ENCODE peak calls at places on chromosomes 6 and 20, in nine cellular contexts. One of them, this sample, is unnamed.

GRCh38 chr20:37526238-37526838 is 1.3 kb downstream of the BLCAP start:
- DNase-seq in WTC11: peak
- DNase-seq in A673: peak
- DNase-seq in neural crest cell: no peak
- DNase-seq in left ventricle myocardium inferior: no peak
- DNase-seq in A549: no peak
- DNase-seq in sigmoid colon: no peak
- DNase-seq in cardiac muscle cell: peak
- DNase-seq in foreskin keratinocyte: peak
- DNase-seq in this sample: peak

GRCh38 chr6:110858562-110859214 is 15.9 kb upstream of the AMD1 start:
- DNase-seq in WTC11: no peak
- DNase-seq in A549: no peak
- DNase-seq in left ventricle myocardium inferior: no peak
- DNase-seq in foreskin keratinocyte: no peak
- DNase-seq in A673: no peak
- DNase-seq in neural crest cell: no peak
- DNase-seq in cardiac muscle cell: no peak
- DNase-seq in sigmoid colon: no peak
- DNase-seq in this sample: no peak

GRCh38 chr6:158225767-158226166 is 57.6 kb downstream of the GTF2H5 start:
- DNase-seq in left ventricle myocardium inferior: no peak
- DNase-seq in A673: no peak
- DNase-seq in foreskin keratinocyte: no peak
- DNase-seq in sigmoid colon: no peak
- DNase-seq in neural crest cell: no peak
- DNase-seq in A549: no peak
- DNase-seq in cardiac muscle cell: no peak
- DNase-seq in WTC11: no peak
- DNase-seq in this sample: no peak

GRCh38 chr20:10603971-10604864 is 69.6 kb downstream of the JAG1 start:
- DNase-seq in left ventricle myocardium inferior: peak
- DNase-seq in sigmoid colon: peak
- DNase-seq in A673: no peak
- DNase-seq in WTC11: no peak
- DNase-seq in A549: peak
- DNase-seq in neural crest cell: peak
- DNase-seq in cardiac muscle cell: peak
- DNase-seq in foreskin keratinocyte: peak
- DNase-seq in this sample: peak

GRCh38 chr6:11214438-11214837 is 18.0 kb downstream of the NEDD9 start:
- DNase-seq in sigmoid colon: peak
- DNase-seq in A673: no peak
- DNase-seq in A549: peak
- DNase-seq in neural crest cell: no peak
- DNase-seq in cardiac muscle cell: no peak
- DNase-seq in WTC11: no peak
- DNase-seq in foreskin keratinocyte: no peak
- DNase-seq in left ventricle myocardium inferior: no peak
- DNase-seq in this sample: no peak

GRCh38 chr6:98944598-98945011 is 3.1 kb downstream of the FBXL4 start:
- DNase-seq in A673: peak
- DNase-seq in left ventricle myocardium inferior: no peak
- DNase-seq in neural crest cell: no peak
- DNase-seq in sigmoid colon: no peak
- DNase-seq in WTC11: no peak
- DNase-seq in cardiac muscle cell: peak
- DNase-seq in foreskin keratinocyte: peak
- DNase-seq in A549: peak
- DNase-seq in this sample: no peak

GRCh38 chr6:122389704-122390103 is 9.7 kb upstream of the HSF2 start:
- DNase-seq in A673: no peak
- DNase-seq in left ventricle myocardium inferior: no peak
- DNase-seq in cardiac muscle cell: peak
- DNase-seq in sigmoid colon: no peak
- DNase-seq in neural crest cell: no peak
- DNase-seq in A549: no peak
- DNase-seq in WTC11: no peak
- DNase-seq in foreskin keratinocyte: no peak
- DNase-seq in this sample: no peak

GRCh38 chr20:45337367-45338120 is 10.7 kb downstream of the SDC4 start:
- DNase-seq in cardiac muscle cell: peak
- DNase-seq in A549: peak
- DNase-seq in foreskin keratinocyte: peak
- DNase-seq in WTC11: no peak
- DNase-seq in A673: no peak
- DNase-seq in sigmoid colon: peak
- DNase-seq in neural crest cell: no peak
- DNase-seq in left ventricle myocardium inferior: peak
- DNase-seq in this sample: peak

GRCh38 chr6:11631008-11631407 is 93.5 kb downstream of the TMEM170B start:
- DNase-seq in neural crest cell: no peak
- DNase-seq in A673: no peak
- DNase-seq in cardiac muscle cell: no peak
- DNase-seq in WTC11: no peak
- DNase-seq in foreskin keratinocyte: no peak
- DNase-seq in A549: no peak
- DNase-seq in sigmoid colon: no peak
- DNase-seq in left ventricle myocardium inferior: no peak
- DNase-seq in this sample: no peak

GRCh38 chr6:105726902-105727655 is 324.2 kb upstream of the PREP start:
- DNase-seq in neural crest cell: no peak
- DNase-seq in A549: no peak
- DNase-seq in foreskin keratinocyte: peak
- DNase-seq in A673: no peak
- DNase-seq in cardiac muscle cell: no peak
- DNase-seq in WTC11: no peak
- DNase-seq in sigmoid colon: no peak
- DNase-seq in left ventricle myocardium inferior: no peak
- DNase-seq in this sample: no peak

GRCh38 chr20:21047981-21048380 is 58.2 kb downstream of the LINC00237 start:
- DNase-seq in WTC11: no peak
- DNase-seq in left ventricle myocardium inferior: no peak
- DNase-seq in foreskin keratinocyte: no peak
- DNase-seq in A673: no peak
- DNase-seq in cardiac muscle cell: no peak
- DNase-seq in A549: no peak
- DNase-seq in sigmoid colon: no peak
- DNase-seq in neural crest cell: no peak
- DNase-seq in this sample: no peak

GRCh38 chr20:21052241-21052640 is 53.9 kb downstream of the LINC00237 start:
- DNase-seq in neural crest cell: no peak
- DNase-seq in foreskin keratinocyte: no peak
- DNase-seq in A673: no peak
- DNase-seq in WTC11: no peak
- DNase-seq in cardiac muscle cell: no peak
- DNase-seq in A549: no peak
- DNase-seq in sigmoid colon: no peak
- DNase-seq in left ventricle myocardium inferior: no peak
- DNase-seq in this sample: no peak

GRCh38 chr20:21050710-21051109 is 55.4 kb downstream of the LINC00237 start:
- DNase-seq in A549: no peak
- DNase-seq in A673: no peak
- DNase-seq in sigmoid colon: no peak
- DNase-seq in left ventricle myocardium inferior: no peak
- DNase-seq in foreskin keratinocyte: no peak
- DNase-seq in cardiac muscle cell: no peak
- DNase-seq in WTC11: no peak
- DNase-seq in neural crest cell: no peak
- DNase-seq in this sample: no peak

GRCh38 chr20:21046413-21047070 is 59.6 kb downstream of the LINC00237 start:
- DNase-seq in sigmoid colon: no peak
- DNase-seq in WTC11: no peak
- DNase-seq in cardiac muscle cell: no peak
- DNase-seq in A673: no peak
- DNase-seq in A549: no peak
- DNase-seq in left ventricle myocardium inferior: no peak
- DNase-seq in neural crest cell: no peak
- DNase-seq in foreskin keratinocyte: no peak
- DNase-seq in this sample: no peak

GRCh38 chr20:21048841-21049273 is 57.3 kb downstream of the LINC00237 start:
- DNase-seq in neural crest cell: peak
- DNase-seq in sigmoid colon: no peak
- DNase-seq in left ventricle myocardium inferior: peak
- DNase-seq in WTC11: peak
- DNase-seq in foreskin keratinocyte: no peak
- DNase-seq in A673: peak
- DNase-seq in cardiac muscle cell: peak
- DNase-seq in A549: peak
- DNase-seq in this sample: peak
- TF ChIP-seq CTCF in neural crest cell: peak
- TF ChIP-seq CTCF in sigmoid colon: peak
- TF ChIP-seq CTCF in left ventricle myocardium inferior: peak
- TF ChIP-seq CTCF in WTC11: peak
- TF ChIP-seq CTCF in foreskin keratinocyte: peak
- TF ChIP-seq CTCF in A673: peak
- TF ChIP-seq CTCF in cardiac muscle cell: peak
- TF ChIP-seq CTCF in A549: peak
- TF ChIP-seq CTCF in this sample: no peak

DNA sequence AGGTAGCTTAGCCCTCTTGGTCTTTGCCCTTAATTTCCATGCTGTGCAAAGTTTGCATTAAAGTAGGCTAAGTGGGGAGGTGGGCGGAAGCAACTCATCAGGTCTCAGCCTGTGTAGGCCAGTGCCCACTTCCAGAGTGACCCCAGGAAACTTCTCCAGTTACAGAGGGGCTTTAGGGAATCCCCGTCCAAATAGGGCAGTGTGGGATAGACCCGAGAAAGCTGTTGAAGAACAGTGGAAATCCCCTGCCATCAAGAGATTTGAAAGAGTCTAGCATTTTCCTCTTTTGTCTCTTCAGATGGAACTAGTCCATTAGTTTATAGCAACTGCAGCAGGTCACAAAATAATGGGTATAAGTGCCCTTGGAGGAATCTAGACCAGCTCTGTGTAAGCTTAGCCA is 20.2 kb downstream of the SF3B5 start:
- DNase-seq in WTC11: no peak
- DNase-seq in left ventricle myocardium inferior: no peak
- DNase-seq in neural crest cell: no peak
- DNase-seq in A549: no peak
- DNase-seq in A673: no peak
- DNase-seq in sigmoid colon: no peak
- DNase-seq in foreskin keratinocyte: no peak
- DNase-seq in cardiac muscle cell: no peak
- DNase-seq in this sample: no peak
- TF ChIP-seq CTCF in WTC11: no peak
- TF ChIP-seq CTCF in left ventricle myocardium inferior: no peak
- TF ChIP-seq CTCF in neural crest cell: no peak
- TF ChIP-seq CTCF in A549: no peak
- TF ChIP-seq CTCF in A673: no peak
- TF ChIP-seq CTCF in sigmoid colon: no peak
- TF ChIP-seq CTCF in foreskin keratinocyte: no peak
- TF ChIP-seq CTCF in cardiac muscle cell: no peak
- TF ChIP-seq CTCF in this sample: no peak

DNA sequence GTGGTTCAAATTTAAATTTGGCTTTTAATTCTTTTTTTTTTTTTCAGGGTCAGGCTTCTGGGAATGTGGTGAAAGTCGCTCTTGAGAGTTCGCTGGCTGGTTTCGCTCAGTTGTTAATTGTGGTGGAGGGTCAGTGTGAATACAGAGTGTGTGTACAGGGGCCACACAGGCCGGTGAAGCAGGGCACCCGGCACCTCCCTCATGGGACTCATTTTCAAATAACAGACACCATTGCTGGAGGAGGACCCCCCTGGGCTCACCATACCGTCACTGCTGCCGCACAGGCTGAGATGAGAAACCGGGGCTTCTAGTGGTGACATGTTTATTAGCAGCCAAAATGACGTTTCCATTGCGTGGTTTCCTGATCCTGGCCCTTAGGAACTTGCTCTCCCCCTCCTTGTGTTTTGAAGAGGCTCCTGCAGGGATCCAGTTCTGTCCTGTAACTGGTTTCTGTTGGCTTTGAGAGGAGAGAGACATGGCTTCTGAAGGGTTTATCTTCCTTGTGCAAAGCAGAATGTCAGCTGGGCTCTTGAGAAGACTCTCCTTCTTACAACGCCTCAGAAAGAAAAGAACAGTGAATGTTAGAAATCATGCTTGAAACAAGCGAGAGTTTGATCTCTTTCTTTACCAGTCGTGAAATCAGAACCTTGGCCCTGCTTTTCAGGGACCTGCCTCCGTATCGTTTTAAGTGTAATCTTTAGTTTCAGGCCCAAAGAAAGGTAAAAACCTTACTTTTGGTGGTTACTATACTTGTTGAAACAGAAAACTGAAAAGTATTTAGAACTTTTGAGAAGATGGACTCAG is 37.8 kb downstream of the DUSP22 start:
- DNase-seq in neural crest cell: no peak
- DNase-seq in foreskin keratinocyte: no peak
- DNase-seq in A673: peak
- DNase-seq in left ventricle myocardium inferior: peak
- DNase-seq in WTC11: no peak
- DNase-seq in cardiac muscle cell: peak
- DNase-seq in sigmoid colon: peak
- DNase-seq in A549: peak
- DNase-seq in this sample: no peak
- TF ChIP-seq CTCF in neural crest cell: no peak
- TF ChIP-seq CTCF in foreskin keratinocyte: no peak
- TF ChIP-seq CTCF in A673: no peak
- TF ChIP-seq CTCF in left ventricle myocardium inferior: no peak
- TF ChIP-seq CTCF in WTC11: no peak
- TF ChIP-seq CTCF in cardiac muscle cell: no peak
- TF ChIP-seq CTCF in sigmoid colon: no peak
- TF ChIP-seq CTCF in A549: no peak
- TF ChIP-seq CTCF in this sample: no peak

GRCh38 chr20:56187791-56188190 is 60.7 kb upstream of the MC3R start:
- DNase-seq in WTC11: no peak
- DNase-seq in A673: peak
- DNase-seq in neural crest cell: no peak
- DNase-seq in A549: peak
- DNase-seq in left ventricle myocardium inferior: no peak
- DNase-seq in sigmoid colon: no peak
- DNase-seq in cardiac muscle cell: no peak
- DNase-seq in foreskin keratinocyte: no peak
- DNase-seq in this sample: no peak
- TF ChIP-seq CTCF in WTC11: no peak
- TF ChIP-seq CTCF in A673: peak
- TF ChIP-seq CTCF in neural crest cell: no peak
- TF ChIP-seq CTCF in A549: no peak
- TF ChIP-seq CTCF in left ventricle myocardium inferior: no peak
- TF ChIP-seq CTCF in sigmoid colon: no peak
- TF ChIP-seq CTCF in cardiac muscle cell: no peak
- TF ChIP-seq CTCF in foreskin keratinocyte: no peak
- TF ChIP-seq CTCF in this sample: no peak

This sample was measured in Calu3.